ENCODE peak calls at places on chromosomes 13 and 19, in four cellular contexts. E is ovary, K is mucosa of descending colon, C is aorta. O is an unnamed sample.

GRCh38 chr13:49436890-49437289 is 7.0 kb downstream of the CAB39L start:
- DNase-seq in E (peak; percentile 58), K (no peak), C (peak; percentile 76), O (peak; percentile 9)

GRCh38 chr13:33229446-33230177 is 55.9 kb downstream of the STARD13 start:
- DNase-seq in E (no peak), K (no peak), C (no peak), O (peak; percentile 66)

GRCh38 chr13:108227651-108228272 is 9.6 kb downstream of the ABHD13 start:
- DNase-seq in E (no peak), K (no peak), C (no peak), O (peak; percentile 26)

GRCh38 chr13:94327318-94327717 is 152.2 kb downstream of the DCT start:
- DNase-seq in E (no peak), K (no peak), C (no peak), O (no peak)

GRCh38 chr13:24203726-24204295 is 43.3 kb downstream of the SPATA13 start:
- DNase-seq in E (no peak), K (no peak), C (no peak), O (no peak)

GRCh38 chr19:35039881-35040456 is 1.6 kb upstream of the HPN start:
- DNase-seq in E (peak; percentile 45), K (no peak), C (no peak), O (no peak)

GRCh38 chr19:40453151-40453735 is 9.1 kb upstream of the SERTAD3 start:
- DNase-seq in E (no peak), K (no peak), C (no peak), O (no peak)

GRCh38 chr13:28040977-28041376 is 52.5 kb upstream of the URAD start:
- DNase-seq in E (no peak), K (no peak), C (no peak), O (no peak)

GRCh38 chr13:48853381-48854102 is 122.2 kb upstream of the FNDC3A start:
- DNase-seq in E (no peak), K (no peak), C (no peak), O (no peak)

GRCh38 chr19:2224754-2225349 is 11.3 kb downstream of the PLEKHJ1 start:
- DNase-seq in E (no peak), K (no peak), C (no peak), O (no peak)

GRCh38 chr13:41458187-41458938 is 1.0 kb downstream of the RGCC start:
- DNase-seq in E (no peak), K (peak; percentile 72), C (peak; percentile 84), O (peak; percentile 29)

GRCh38 chr13:112119192-112120030 is 52.5 kb downstream of the SOX1 start:
- DNase-seq in E (no peak), K (peak; percentile 33), C (no peak), O (no peak)

GRCh38 chr13:40377783-40378182 is 288.7 kb downstream of the FOXO1 start:
- DNase-seq in E (no peak), K (no peak), C (no peak), O (no peak)

GRCh38 chr19:17385878-17386611 is 8.0 kb downstream of the CCDC194 start:
- DNase-seq in E (peak; percentile 65), K (peak; percentile 68), C (peak; percentile 92), O (peak; percentile 83)

GRCh38 chr19:43445426-43445825 is 20.0 kb downstream of the LYPD3 start:
- DNase-seq in E (no peak), K (no peak), C (no peak), O (no peak)

GRCh38 chr13:24511019-24511823 is 1.4 kb downstream of the PARP4 start:
- DNase-seq in E (no peak), K (no peak), C (no peak), O (no peak)

GRCh38 chr19:10104130-10104513 is 1.6 kb upstream of the ANGPTL6 start:
- DNase-seq in E (no peak), K (no peak), C (no peak), O (no peak)

GRCh38 chr19:10106100-10106936 is at the start of gene PPAN:
- DNase-seq in E (peak; percentile 97), K (peak; percentile 98), C (peak; percentile 99), O (peak; percentile 99)

GRCh38 chr19:10102787-10103236 is 334 bp upstream of the ANGPTL6 start:
- DNase-seq in E (no peak), K (peak; percentile 65), C (no peak), O (peak; percentile 43)

GRCh38 chr19:10105241-10106099 is 692 bp upstream of the PPAN start:
- DNase-seq in E (no peak), K (no peak), C (no peak), O (no peak)

DNA sequence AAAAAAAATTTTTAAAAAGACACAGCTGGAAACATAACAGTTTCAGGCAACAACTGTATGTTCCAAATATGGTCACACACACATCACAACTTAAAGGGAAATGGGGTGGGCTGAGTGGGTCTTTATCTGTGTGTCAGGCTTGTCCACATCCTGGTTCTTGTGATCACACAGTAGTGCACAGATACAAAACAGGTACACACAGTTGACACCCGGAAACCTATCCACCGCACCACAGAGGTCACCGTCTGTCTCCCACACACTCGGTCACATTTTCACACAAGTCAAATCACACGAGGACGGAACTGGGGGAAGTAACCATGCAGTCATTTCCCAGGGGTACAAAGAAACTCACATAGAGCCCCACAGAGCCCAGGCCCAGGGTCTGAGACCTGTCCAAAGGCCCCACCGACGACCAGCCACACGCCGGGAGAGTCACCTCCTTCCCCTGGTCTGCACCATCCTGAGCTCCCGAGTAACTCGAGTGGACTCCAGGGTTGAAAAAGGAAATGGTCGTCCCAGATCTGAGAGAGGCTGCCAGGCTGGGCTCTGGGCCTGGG is 1.4 kb upstream of the PPAN start:
- DNase-seq in E (no peak), K (peak; percentile 70), C (no peak), O (no peak)
- H3K4me1 ChIP-seq in E (peaks cover 2% of the 10 kb centered on the region), K (peaks cover 13% of the 10 kb centered on the region), C (no peaks in the 10 kb centered on the region), O (peaks cover 3% of the 10 kb centered on the region)

DNA sequence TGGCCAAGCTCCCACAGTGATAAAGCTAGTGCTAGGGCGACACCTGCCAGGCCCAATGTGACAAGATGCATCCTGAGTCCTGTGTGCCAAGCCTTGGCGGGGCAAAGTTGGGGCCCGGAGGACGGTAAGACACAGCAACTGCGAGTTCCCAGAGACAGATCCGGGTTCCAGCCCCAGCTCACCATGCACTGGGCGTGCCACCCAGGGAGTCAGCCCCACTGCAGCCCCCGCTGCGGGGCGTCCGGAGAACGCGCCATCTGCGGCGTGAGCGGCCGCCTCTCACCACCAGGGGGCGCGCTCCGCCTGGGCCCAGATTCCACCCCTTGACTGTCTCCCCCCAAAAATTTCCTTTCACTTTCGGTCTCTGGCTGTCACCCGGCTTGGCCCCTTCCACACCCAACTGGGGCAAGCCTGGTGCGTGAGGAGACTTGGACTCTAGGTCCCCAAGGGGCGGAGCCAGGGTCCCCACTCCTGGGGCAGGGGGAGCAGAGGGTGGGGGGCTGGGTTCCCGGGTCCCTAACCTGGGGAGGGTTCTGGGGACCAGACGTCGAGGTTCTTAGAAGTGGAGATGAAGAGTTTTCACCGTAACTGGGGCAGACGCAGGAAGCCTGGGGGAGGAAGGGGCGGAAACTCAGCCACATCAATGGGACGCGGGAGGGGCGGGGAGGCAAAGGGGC is at the start of gene FLT3LG:
- DNase-seq in E (peak; percentile 86), K (peak; percentile 87), C (peak; percentile 93), O (peak; percentile 74)
- H3K4me1 ChIP-seq in E (peaks cover 5% of the 10 kb centered on the region), K (peaks cover 10% of the 10 kb centered on the region), C (no peaks in the 10 kb centered on the region), O (no peaks in the 10 kb centered on the region)

GRCh38 chr13:20867408-20867807 is 35.1 kb downstream of the XPO4 start:
- DNase-seq in E (no peak), K (no peak), C (no peak), O (no peak)
- H3K4me1 ChIP-seq in E (peaks cover 4% of the 10 kb centered on the region), K (no peaks in the 10 kb centered on the region), C (no peaks in the 10 kb centered on the region), O (peaks cover 6% of the 10 kb centered on the region)

GRCh38 chr13:20405691-20406090 is 120.0 kb downstream of the CRYL1 start:
- DNase-seq in E (peak; percentile 6), K (no peak), C (no peak), O (no peak)
- H3K4me1 ChIP-seq in E (no peaks in the 10 kb centered on the region), K (no peaks in the 10 kb centered on the region), C (no peaks in the 10 kb centered on the region), O (no peaks in the 10 kb centered on the region)

DNA sequence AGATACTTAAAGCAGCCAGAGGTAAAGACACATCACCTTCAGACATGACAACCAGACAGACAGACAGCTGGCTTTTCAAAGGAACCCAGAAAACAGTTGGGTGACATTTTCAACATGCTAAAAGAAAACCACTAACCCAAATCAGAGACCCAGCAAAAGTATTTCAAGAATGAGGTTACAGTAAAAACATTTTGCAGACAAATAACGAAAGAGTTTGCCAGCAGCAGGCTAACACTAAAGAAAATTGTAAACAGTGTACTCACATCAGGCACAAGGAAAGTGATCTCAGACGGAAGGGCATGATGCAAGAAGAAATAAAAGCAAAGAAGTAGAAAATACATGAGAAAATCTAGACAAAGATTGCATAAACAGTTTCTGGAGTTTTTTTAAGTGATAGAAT is 46.4 kb downstream of the AP1M1 start:
- DNase-seq in E (no peak), K (no peak), C (no peak), O (no peak)
- H3K4me1 ChIP-seq in E (peaks cover 2% of the 10 kb centered on the region), K (peaks cover 3% of the 10 kb centered on the region), C (no peaks in the 10 kb centered on the region), O (no peaks in the 10 kb centered on the region)

GRCh38 chr19:4635763-4636135 is 3.6 kb upstream of the TNFAIP8L1 start:
- DNase-seq in E (peak; percentile 43), K (no peak), C (no peak), O (no peak)
- H3K4me1 ChIP-seq in E (peaks cover 3% of the 10 kb centered on the region), K (peaks cover 24% of the 10 kb centered on the region), C (no peaks in the 10 kb centered on the region), O (peaks cover 4% of the 10 kb centered on the region)

GRCh38 chr13:99822820-99823219 is 148.7 kb downstream of the ZIC5 start:
- DNase-seq in E (no peak), K (no peak), C (no peak), O (no peak)
- H3K4me1 ChIP-seq in E (no peaks in the 10 kb centered on the region), K (no peaks in the 10 kb centered on the region), C (no peaks in the 10 kb centered on the region), O (no peaks in the 10 kb centered on the region)

O was measured in BE2C.